ENCODE peak calls at places on chromosome 10, in nine cellular contexts. C is SK-N-SH, K is K562, S is A549, U is HL-60, X is HCT116, H is GM23338, N is GM12878, B is HepG2. J is an unnamed sample.

GRCh38 chr10:126001579-126001978 is 105.2 kb downstream of the FANK1 start:
- DNase-seq in N (no peak), K (no peak), B (no peak), S (peak; percentile 40), X (no peak), U (no peak), H (no peak), C (no peak), J (no peak)

GRCh38 chr10:6950133-6950532 is 370.1 kb upstream of the PRKCQ start:
- DNase-seq in C (no peak), U (no peak), S (no peak), N (no peak), K (no peak), X (no peak), B (no peak), H (no peak), J (no peak)

GRCh38 chr10:30798621-30799020 is 169.1 kb upstream of the LYZL2 start:
- DNase-seq in S (no peak), N (no peak), C (peak; percentile 28), B (no peak), X (no peak), H (no peak), U (no peak), K (no peak), J (no peak)

GRCh38 chr10:33716461-33717267 is 382.2 kb upstream of the NRP1 start:
- DNase-seq in H (no peak), S (no peak), X (no peak), B (no peak), C (no peak), N (no peak), U (peak; percentile 63), K (no peak), J (no peak)

GRCh38 chr10:22986771-22987542 is 59.1 kb downstream of the ARMC3 start:
- DNase-seq in C (peak; percentile 37), X (peak; percentile 21), S (no peak), H (peak; percentile 47), N (peak; percentile 24), U (no peak), K (no peak), B (peak; percentile 6), J (no peak)

GRCh38 chr10:26855186-26855585 is 5.6 kb downstream of the ABI1 start:
- DNase-seq in N (no peak), B (no peak), C (no peak), X (no peak), U (no peak), H (no peak), S (no peak), K (no peak), J (no peak)

GRCh38 chr10:87000491-87000890 is 19.6 kb upstream of the FAM25A start:
- DNase-seq in U (no peak), C (no peak), N (no peak), K (no peak), H (no peak), X (no peak), B (peak; percentile 3), S (no peak), J (no peak)

GRCh38 chr10:121792198-121792597 is 135.6 kb downstream of the ATE1 start:
- DNase-seq in H (no peak), K (no peak), S (no peak), B (no peak), N (no peak), U (no peak), C (no peak), X (no peak), J (no peak)

GRCh38 chr10:43036581-43037428 is 40.1 kb upstream of the RET start:
- DNase-seq in U (no peak), H (no peak), C (no peak), X (no peak), S (no peak), K (no peak), N (no peak), B (no peak), J (no peak)

GRCh38 chr10:28293238-28294168 is 9.4 kb downstream of the MPP7 start:
- DNase-seq in S (no peak), C (no peak), X (no peak), H (peak; percentile 44), K (no peak), B (no peak), N (no peak), U (no peak), J (no peak)

GRCh38 chr10:126684171-126684745 is 13.8 kb upstream of the C10orf90 start:
- DNase-seq in B (no peak), U (no peak), S (no peak), C (no peak), K (no peak), H (no peak), N (no peak), X (no peak), J (no peak)

GRCh38 chr10:97019213-97019844 is 166.4 kb downstream of the SLIT1 start:
- DNase-seq in K (no peak), H (no peak), N (no peak), C (no peak), B (no peak), U (no peak), X (no peak), S (no peak), J (no peak)

GRCh38 chr10:11823122-11823988 is at the start of gene PROSER2:
- DNase-seq in K (peak; percentile 82), C (peak; percentile 82), B (no peak), N (no peak), H (peak; percentile 67), S (peak; percentile 67), X (peak; percentile 27), U (peak; percentile 13), J (no peak)

GRCh38 chr10:125411724-125412123 is 251.4 kb upstream of the CTBP2 start:
- DNase-seq in S (no peak), C (no peak), X (peak; percentile 16), B (no peak), K (no peak), N (no peak), U (no peak), H (no peak), J (peak; percentile 5)

GRCh38 chr10:123017421-123018165 is 8.8 kb downstream of the ACADSB start:
- DNase-seq in U (no peak), B (no peak), X (no peak), C (no peak), N (no peak), S (no peak), H (peak; percentile 81), K (no peak), J (no peak)

GRCh38 chr10:119675483-119676170 is 24.4 kb downstream of the BAG3 start:
- DNase-seq in S (no peak), C (no peak), K (no peak), U (no peak), H (no peak), B (no peak), N (no peak), X (no peak), J (no peak)

GRCh38 chr10:80861882-80862281 is 324.2 kb downstream of the SH2D4B start:
- DNase-seq in X (no peak), C (no peak), S (no peak), H (no peak), B (no peak), N (no peak), K (peak; percentile 26), U (no peak), J (no peak)

GRCh38 chr10:119209050-119209735 is 1.8 kb downstream of the GRK5 start:
- DNase-seq in U (peak; percentile 42), B (peak; percentile 59), C (peak; percentile 71), N (no peak), X (no peak), K (peak; percentile 60), S (peak; percentile 67), H (peak; percentile 90), J (no peak)

GRCh38 chr10:95116869-95117269 is 47.6 kb upstream of the CYP2C8 start:
- DNase-seq in S (no peak), C (no peak), H (no peak), B (peak; percentile 14), U (no peak), N (no peak), X (no peak), K (no peak), J (no peak)

GRCh38 chr10:95125582-95125981 is 56.3 kb upstream of the CYP2C8 start:
- DNase-seq in N (no peak), H (no peak), K (no peak), S (no peak), C (no peak), X (no peak), B (no peak), U (no peak), J (no peak)

GRCh38 chr10:95121904-95122303 is 52.6 kb upstream of the CYP2C8 start:
- DNase-seq in S (no peak), C (no peak), H (no peak), N (no peak), B (peak; percentile 74), U (no peak), K (no peak), X (no peak), J (no peak)
- TF ChIP-seq REST in S (no peak), C (no peak), H (no peak), N (no peak), B (no peak), U (no peak), K (no peak), X (no peak), J (no peak)

GRCh38 chr10:16832351-16833080 is 15.3 kb upstream of the RSU1 start:
- DNase-seq in C (no peak), H (no peak), B (no peak), N (no peak), S (no peak), K (no peak), U (no peak), X (no peak), J (no peak)
- TF ChIP-seq REST in C (peak; percentile 17), H (no peak), B (no peak), N (no peak), S (no peak), K (no peak), U (no peak), X (no peak), J (no peak)

DNA sequence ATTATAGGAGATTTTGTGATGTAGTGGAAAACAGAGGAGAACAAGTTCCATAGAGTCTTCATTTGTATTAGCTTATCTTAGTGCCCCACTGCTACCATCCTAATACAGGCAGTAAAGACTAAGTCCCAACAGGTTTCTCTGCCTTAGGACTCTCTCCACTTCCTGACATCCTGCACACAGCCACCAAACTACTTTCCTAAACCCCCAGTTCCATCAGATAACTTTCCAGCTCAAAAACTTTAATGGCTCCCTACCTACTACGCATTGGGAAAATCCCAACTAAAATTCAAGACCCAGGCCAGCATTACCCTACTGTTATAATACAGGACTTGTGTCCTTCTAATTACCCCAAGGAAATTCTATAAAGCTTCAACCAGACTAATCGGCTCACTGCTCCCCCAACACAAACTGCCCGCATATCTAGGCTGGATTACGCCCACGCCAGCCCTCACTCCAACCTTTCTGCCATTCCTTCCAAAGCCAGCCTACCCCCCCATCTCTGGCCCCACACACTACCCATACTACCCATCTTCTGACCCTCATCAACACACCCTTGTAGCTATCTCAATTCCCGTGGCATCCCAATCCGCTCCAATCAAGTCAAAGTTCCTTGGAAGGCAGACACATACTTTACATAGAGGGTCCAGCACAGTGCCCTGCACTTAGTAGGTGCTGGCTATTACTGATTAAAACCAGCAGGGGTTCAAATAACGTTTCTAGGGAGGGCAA is 1.4 kb downstream of the IDE start:
- DNase-seq in N (no peak), C (peak; percentile 24), X (no peak), H (no peak), U (no peak), K (peak; percentile 13), S (no peak), B (no peak), J (no peak)
- TF ChIP-seq REST in N (no peak), C (no peak), X (no peak), H (no peak), U (no peak), K (no peak), S (no peak), B (no peak), J (no peak)

GRCh38 chr10:74889662-74889998 is 63.2 kb downstream of the KAT6B start:
- DNase-seq in S (no peak), X (no peak), C (no peak), N (no peak), K (no peak), B (no peak), U (no peak), H (no peak), J (no peak)
- TF ChIP-seq REST in S (no peak), X (no peak), C (no peak), N (no peak), K (no peak), B (no peak), U (no peak), H (no peak), J (no peak)